ENCODE peak calls at places on chromosomes 7 and 10, in ten cellular contexts. One of them, this sample, is unnamed.
A peak's percentile ranks its signal among the peaks of the same experiment; 100 is the strongest.

GRCh38 chr7:138667535-138667934 is 33.6 kb downstream of the SVOPL start:
- DNase-seq in ovary: no peak
- DNase-seq in sigmoid colon: no peak
- DNase-seq in A549: no peak
- DNase-seq in endothelial cell of umbilical vein: no peak
- DNase-seq in prostate gland: no peak
- DNase-seq in tibial nerve: no peak
- DNase-seq in testis: no peak
- DNase-seq in GM12878: no peak
- DNase-seq in stomach: no peak
- DNase-seq in this sample: no peak

GRCh38 chr10:3949741-3950140 is 164.7 kb upstream of the KLF6 start:
- DNase-seq in ovary: no peak
- DNase-seq in sigmoid colon: no peak
- DNase-seq in A549: no peak
- DNase-seq in endothelial cell of umbilical vein: no peak
- DNase-seq in prostate gland: no peak
- DNase-seq in tibial nerve: no peak
- DNase-seq in testis: no peak
- DNase-seq in GM12878: no peak
- DNase-seq in stomach: no peak
- DNase-seq in this sample: no peak

GRCh38 chr10:18271481-18271880 is 131.3 kb downstream of the CACNB2 start:
- DNase-seq in ovary: no peak
- DNase-seq in sigmoid colon: no peak
- DNase-seq in A549: no peak
- DNase-seq in endothelial cell of umbilical vein: no peak
- DNase-seq in prostate gland: no peak
- DNase-seq in tibial nerve: no peak
- DNase-seq in testis: no peak
- DNase-seq in GM12878: no peak
- DNase-seq in stomach: no peak
- DNase-seq in this sample: no peak

GRCh38 chr7:92836489-92837213 is at the start of gene CDK6:
- DNase-seq in ovary: peak; percentile 73
- DNase-seq in sigmoid colon: peak; percentile 78
- DNase-seq in A549: peak; percentile 56
- DNase-seq in endothelial cell of umbilical vein: peak; percentile 66
- DNase-seq in prostate gland: peak; percentile 51
- DNase-seq in tibial nerve: no peak
- DNase-seq in testis: peak; percentile 27
- DNase-seq in GM12878: no peak
- DNase-seq in stomach: peak; percentile 71
- DNase-seq in this sample: peak; percentile 77

GRCh38 chr10:29160110-29160669 is 128.7 kb upstream of the LYZL1 start:
- DNase-seq in ovary: no peak
- DNase-seq in sigmoid colon: no peak
- DNase-seq in A549: peak; percentile 71
- DNase-seq in endothelial cell of umbilical vein: peak; percentile 78
- DNase-seq in prostate gland: no peak
- DNase-seq in tibial nerve: no peak
- DNase-seq in testis: no peak
- DNase-seq in GM12878: no peak
- DNase-seq in stomach: no peak
- DNase-seq in this sample: peak; percentile 7

GRCh38 chr10:3330687-3331086 is 158.1 kb upstream of the PITRM1 start:
- DNase-seq in ovary: no peak
- DNase-seq in sigmoid colon: no peak
- DNase-seq in A549: no peak
- DNase-seq in endothelial cell of umbilical vein: no peak
- DNase-seq in prostate gland: no peak
- DNase-seq in tibial nerve: peak; percentile 25
- DNase-seq in testis: no peak
- DNase-seq in GM12878: no peak
- DNase-seq in stomach: no peak
- DNase-seq in this sample: peak; percentile 13

GRCh38 chr10:132836248-132836831 is 50.4 kb upstream of the NKX6-2 start:
- DNase-seq in ovary: peak; percentile 39
- DNase-seq in sigmoid colon: peak; percentile 64
- DNase-seq in A549: no peak
- DNase-seq in endothelial cell of umbilical vein: no peak
- DNase-seq in prostate gland: no peak
- DNase-seq in tibial nerve: no peak
- DNase-seq in testis: no peak
- DNase-seq in GM12878: no peak
- DNase-seq in stomach: peak; percentile 75
- DNase-seq in this sample: peak; percentile 40

GRCh38 chr7:46710927-46711326 is 789.9 kb upstream of the IGFBP3 start:
- DNase-seq in ovary: no peak
- DNase-seq in sigmoid colon: no peak
- DNase-seq in A549: no peak
- DNase-seq in endothelial cell of umbilical vein: no peak
- DNase-seq in prostate gland: no peak
- DNase-seq in tibial nerve: no peak
- DNase-seq in testis: no peak
- DNase-seq in GM12878: no peak
- DNase-seq in stomach: no peak
- DNase-seq in this sample: no peak

GRCh38 chr7:41565655-41566054 is 137.2 kb downstream of the INHBA start:
- DNase-seq in ovary: no peak
- DNase-seq in sigmoid colon: no peak
- DNase-seq in A549: no peak
- DNase-seq in endothelial cell of umbilical vein: no peak
- DNase-seq in prostate gland: no peak
- DNase-seq in tibial nerve: no peak
- DNase-seq in testis: no peak
- DNase-seq in GM12878: no peak
- DNase-seq in stomach: no peak
- DNase-seq in this sample: no peak

GRCh38 chr7:513521-514166 is 6.0 kb downstream of the PDGFA start:
- DNase-seq in ovary: no peak
- DNase-seq in sigmoid colon: no peak
- DNase-seq in A549: no peak
- DNase-seq in endothelial cell of umbilical vein: no peak
- DNase-seq in prostate gland: no peak
- DNase-seq in tibial nerve: no peak
- DNase-seq in testis: no peak
- DNase-seq in GM12878: no peak
- DNase-seq in stomach: no peak
- DNase-seq in this sample: no peak

GRCh38 chr10:25934673-25935139 is 677 bp downstream of the MYO3A start:
- DNase-seq in ovary: no peak
- DNase-seq in sigmoid colon: no peak
- DNase-seq in A549: no peak
- DNase-seq in endothelial cell of umbilical vein: no peak
- DNase-seq in prostate gland: no peak
- DNase-seq in tibial nerve: no peak
- DNase-seq in testis: peak; percentile 48
- DNase-seq in GM12878: no peak
- DNase-seq in stomach: no peak
- DNase-seq in this sample: peak; percentile 43

GRCh38 chr7:7812112-7812511 is 93.7 kb upstream of the RPA3 start:
- DNase-seq in ovary: no peak
- DNase-seq in sigmoid colon: no peak
- DNase-seq in A549: no peak
- DNase-seq in endothelial cell of umbilical vein: no peak
- DNase-seq in prostate gland: no peak
- DNase-seq in tibial nerve: no peak
- DNase-seq in testis: no peak
- DNase-seq in GM12878: no peak
- DNase-seq in stomach: no peak
- DNase-seq in this sample: peak; percentile 18

GRCh38 chr7:101116898-101117297 is 10.0 kb upstream of the SERPINE1 start:
- DNase-seq in ovary: no peak
- DNase-seq in sigmoid colon: no peak
- DNase-seq in A549: no peak
- DNase-seq in endothelial cell of umbilical vein: no peak
- DNase-seq in prostate gland: no peak
- DNase-seq in tibial nerve: no peak
- DNase-seq in testis: no peak
- DNase-seq in GM12878: no peak
- DNase-seq in stomach: no peak
- DNase-seq in this sample: no peak

GRCh38 chr7:101112233-101112632 is 14.7 kb upstream of the SERPINE1 start:
- DNase-seq in ovary: peak; percentile 98
- DNase-seq in sigmoid colon: peak; percentile 74
- DNase-seq in A549: no peak
- DNase-seq in endothelial cell of umbilical vein: peak; percentile 100
- DNase-seq in prostate gland: no peak
- DNase-seq in tibial nerve: no peak
- DNase-seq in testis: peak; percentile 88
- DNase-seq in GM12878: no peak
- DNase-seq in stomach: no peak
- DNase-seq in this sample: peak; percentile 34

GRCh38 chr7:101114492-101114891 is 12.4 kb upstream of the SERPINE1 start:
- DNase-seq in ovary: no peak
- DNase-seq in sigmoid colon: no peak
- DNase-seq in A549: no peak
- DNase-seq in endothelial cell of umbilical vein: no peak
- DNase-seq in prostate gland: no peak
- DNase-seq in tibial nerve: no peak
- DNase-seq in testis: no peak
- DNase-seq in GM12878: no peak
- DNase-seq in stomach: no peak
- DNase-seq in this sample: no peak

GRCh38 chr7:101113860-101114259 is 13.0 kb upstream of the SERPINE1 start:
- DNase-seq in ovary: no peak
- DNase-seq in sigmoid colon: no peak
- DNase-seq in A549: no peak
- DNase-seq in endothelial cell of umbilical vein: no peak
- DNase-seq in prostate gland: no peak
- DNase-seq in tibial nerve: no peak
- DNase-seq in testis: no peak
- DNase-seq in GM12878: no peak
- DNase-seq in stomach: no peak
- DNase-seq in this sample: no peak

GRCh38 chr7:101115215-101115614 is 11.7 kb upstream of the SERPINE1 start:
- DNase-seq in ovary: no peak
- DNase-seq in sigmoid colon: no peak
- DNase-seq in A549: no peak
- DNase-seq in endothelial cell of umbilical vein: no peak
- DNase-seq in prostate gland: no peak
- DNase-seq in tibial nerve: no peak
- DNase-seq in testis: no peak
- DNase-seq in GM12878: no peak
- DNase-seq in stomach: no peak
- DNase-seq in this sample: no peak
- H3K4me1 ChIP-seq in ovary: peaks cover 20% of the 10 kb centered on the region
- H3K4me1 ChIP-seq in sigmoid colon: no peaks in the 10 kb centered on the region
- H3K4me1 ChIP-seq in A549: peaks cover 55% of the 10 kb centered on the region
- H3K4me1 ChIP-seq in endothelial cell of umbilical vein: peaks cover 56% of the 10 kb centered on the region
- H3K4me1 ChIP-seq in prostate gland: no peaks in the 10 kb centered on the region
- H3K4me1 ChIP-seq in tibial nerve: no peaks in the 10 kb centered on the region
- H3K4me1 ChIP-seq in testis: peaks cover 30% of the 10 kb centered on the region
- H3K4me1 ChIP-seq in GM12878: no peaks in the 10 kb centered on the region
- H3K4me1 ChIP-seq in stomach: peaks cover 8% of the 10 kb centered on the region
- H3K4me1 ChIP-seq in this sample: no peaks in the 10 kb centered on the region

DNA sequence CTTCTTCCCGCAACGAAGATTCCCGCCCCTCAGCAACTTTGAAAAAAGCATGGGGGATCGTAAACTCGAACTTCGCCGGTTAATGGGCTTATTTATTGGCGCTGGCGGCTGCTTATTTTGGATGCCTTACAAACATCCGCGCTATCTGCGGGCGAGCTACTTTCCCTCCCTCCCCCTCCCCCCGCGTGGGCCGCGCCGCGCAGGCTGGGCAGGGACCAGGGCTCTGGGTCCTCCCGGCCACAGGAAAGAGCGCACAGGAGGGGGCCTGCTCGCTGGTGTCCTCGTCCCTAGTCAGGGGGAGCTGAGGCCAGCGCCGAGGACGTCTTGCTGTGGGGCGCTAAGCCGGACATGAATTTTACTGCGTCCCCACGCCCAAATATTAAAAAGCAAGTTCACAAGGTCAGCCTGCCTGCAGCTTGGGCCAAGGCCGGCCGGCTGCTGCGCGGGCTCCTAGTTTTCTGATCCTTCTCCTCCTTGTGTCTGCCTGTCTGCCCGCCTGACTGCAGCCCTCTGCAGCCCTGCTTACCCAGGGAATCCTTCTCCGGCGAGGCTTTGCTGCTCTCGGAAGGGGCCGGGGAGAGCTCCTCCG is 1.2 kb downstream of the HOXA10 start:
- DNase-seq in ovary: peak; percentile 77
- DNase-seq in sigmoid colon: peak; percentile 95
- DNase-seq in A549: no peak
- DNase-seq in endothelial cell of umbilical vein: peak; percentile 64
- DNase-seq in prostate gland: peak; percentile 89
- DNase-seq in tibial nerve: peak; percentile 73
- DNase-seq in testis: no peak
- DNase-seq in GM12878: no peak
- DNase-seq in stomach: peak; percentile 20
- DNase-seq in this sample: no peak
- TF ChIP-seq POLR2A in ovary: no peak
- TF ChIP-seq POLR2A in sigmoid colon: peak; percentile 86
- TF ChIP-seq POLR2A in A549: no peak
- TF ChIP-seq POLR2A in endothelial cell of umbilical vein: no peak
- TF ChIP-seq POLR2A in prostate gland: peak; percentile 68
- TF ChIP-seq POLR2A in tibial nerve: peak; percentile 38
- TF ChIP-seq POLR2A in testis: no peak
- TF ChIP-seq POLR2A in GM12878: no peak
- TF ChIP-seq POLR2A in stomach: no peak
- TF ChIP-seq POLR2A in this sample: no peak

GRCh38 chr10:8815969-8816368 is 761.5 kb downstream of the GATA3 start:
- DNase-seq in ovary: no peak
- DNase-seq in sigmoid colon: no peak
- DNase-seq in A549: no peak
- DNase-seq in endothelial cell of umbilical vein: no peak
- DNase-seq in prostate gland: no peak
- DNase-seq in tibial nerve: no peak
- DNase-seq in testis: no peak
- DNase-seq in GM12878: no peak
- DNase-seq in stomach: no peak
- DNase-seq in this sample: no peak

GRCh38 chr10:8811201-8811600 is 756.7 kb downstream of the GATA3 start:
- DNase-seq in ovary: no peak
- DNase-seq in sigmoid colon: no peak
- DNase-seq in A549: no peak
- DNase-seq in endothelial cell of umbilical vein: no peak
- DNase-seq in prostate gland: no peak
- DNase-seq in tibial nerve: no peak
- DNase-seq in testis: no peak
- DNase-seq in GM12878: no peak
- DNase-seq in stomach: no peak
- DNase-seq in this sample: no peak

GRCh38 chr10:8810677-8811076 is 756.2 kb downstream of the GATA3 start:
- DNase-seq in ovary: no peak
- DNase-seq in sigmoid colon: no peak
- DNase-seq in A549: no peak
- DNase-seq in endothelial cell of umbilical vein: no peak
- DNase-seq in prostate gland: no peak
- DNase-seq in tibial nerve: no peak
- DNase-seq in testis: no peak
- DNase-seq in GM12878: no peak
- DNase-seq in stomach: no peak
- DNase-seq in this sample: no peak
- H3K4me3 ChIP-seq in ovary: no peak overlapping the region
- H3K4me3 ChIP-seq in sigmoid colon: no peak overlapping the region
- H3K4me3 ChIP-seq in A549: no peak overlapping the region
- H3K4me3 ChIP-seq in endothelial cell of umbilical vein: no peak overlapping the region
- H3K4me3 ChIP-seq in prostate gland: no peak overlapping the region
- H3K4me3 ChIP-seq in tibial nerve: no peak overlapping the region
- H3K4me3 ChIP-seq in testis: no peak overlapping the region
- H3K4me3 ChIP-seq in GM12878: no peak overlapping the region
- H3K4me3 ChIP-seq in stomach: no peak overlapping the region
- H3K4me3 ChIP-seq in this sample: no peak overlapping the region

GRCh38 chr10:119346063-119346835 is 138.9 kb downstream of the GRK5 start:
- DNase-seq in ovary: peak; percentile 34
- DNase-seq in sigmoid colon: no peak
- DNase-seq in A549: no peak
- DNase-seq in endothelial cell of umbilical vein: no peak
- DNase-seq in prostate gland: no peak
- DNase-seq in tibial nerve: no peak
- DNase-seq in testis: no peak
- DNase-seq in GM12878: no peak
- DNase-seq in stomach: peak; percentile 66
- DNase-seq in this sample: no peak
- H3K4me1 ChIP-seq in ovary: peaks cover 43% of the 10 kb centered on the region
- H3K4me1 ChIP-seq in sigmoid colon: peaks cover 59% of the 10 kb centered on the region
- H3K4me1 ChIP-seq in A549: peaks cover 7% of the 10 kb centered on the region
- H3K4me1 ChIP-seq in endothelial cell of umbilical vein: peaks cover 4% of the 10 kb centered on the region
- H3K4me1 ChIP-seq in prostate gland: peaks cover 8% of the 10 kb centered on the region
- H3K4me1 ChIP-seq in tibial nerve: peaks cover 14% of the 10 kb centered on the region
- H3K4me1 ChIP-seq in testis: peaks cover 5% of the 10 kb centered on the region
- H3K4me1 ChIP-seq in GM12878: no peaks in the 10 kb centered on the region
- H3K4me1 ChIP-seq in stomach: peaks cover 54% of the 10 kb centered on the region
- H3K4me1 ChIP-seq in this sample: peaks cover 17% of the 10 kb centered on the region